ENCODE peak calls at places on chromosome 1, in nine cellular contexts. One of them, this sample, is unnamed.

GRCh38 chr1:33824971-33825370 is 38.9 kb upstream of the HMGB4 start:
- DNase-seq in NCI-H1436: no peak
- DNase-seq in uterus: no peak
- DNase-seq in endothelial cell: no peak
- DNase-seq in WTC11: no peak
- DNase-seq in CD8-positive, alpha-beta memory T cell: no peak
- DNase-seq in neuronal stem cell: no peak
- DNase-seq in neural crest cell: no peak
- DNase-seq in non-pigmented ciliary epithelial cell: no peak
- DNase-seq in this sample: no peak

GRCh38 chr1:94481473-94481933 is 60.1 kb downstream of the F3 start:
- DNase-seq in NCI-H1436: peak; percentile 60
- DNase-seq in uterus: peak; percentile 26
- DNase-seq in endothelial cell: peak; percentile 52
- DNase-seq in WTC11: peak; percentile 47
- DNase-seq in CD8-positive, alpha-beta memory T cell: peak; percentile 36
- DNase-seq in neuronal stem cell: peak; percentile 58
- DNase-seq in neural crest cell: peak; percentile 34
- DNase-seq in non-pigmented ciliary epithelial cell: peak; percentile 27
- DNase-seq in this sample: no peak

GRCh38 chr1:209132736-209133467 is 450.6 kb upstream of the CAMK1G start:
- DNase-seq in NCI-H1436: no peak
- DNase-seq in uterus: no peak
- DNase-seq in endothelial cell: no peak
- DNase-seq in WTC11: no peak
- DNase-seq in CD8-positive, alpha-beta memory T cell: no peak
- DNase-seq in neuronal stem cell: no peak
- DNase-seq in neural crest cell: no peak
- DNase-seq in non-pigmented ciliary epithelial cell: no peak
- DNase-seq in this sample: no peak

GRCh38 chr1:2226525-2227340 is 1.4 kb upstream of the SKI start:
- DNase-seq in NCI-H1436: no peak
- DNase-seq in uterus: peak; percentile 50
- DNase-seq in endothelial cell: no peak
- DNase-seq in WTC11: peak; percentile 53
- DNase-seq in CD8-positive, alpha-beta memory T cell: no peak
- DNase-seq in neuronal stem cell: no peak
- DNase-seq in neural crest cell: no peak
- DNase-seq in non-pigmented ciliary epithelial cell: no peak
- DNase-seq in this sample: peak; percentile 83

GRCh38 chr1:174969977-174970376 is 29.8 kb upstream of the CACYBP start:
- DNase-seq in NCI-H1436: no peak
- DNase-seq in uterus: no peak
- DNase-seq in endothelial cell: no peak
- DNase-seq in WTC11: no peak
- DNase-seq in CD8-positive, alpha-beta memory T cell: no peak
- DNase-seq in neuronal stem cell: no peak
- DNase-seq in neural crest cell: no peak
- DNase-seq in non-pigmented ciliary epithelial cell: peak; percentile 74
- DNase-seq in this sample: no peak

GRCh38 chr1:230854423-230854822 is 13.9 kb downstream of the C1orf198 start:
- DNase-seq in NCI-H1436: no peak
- DNase-seq in uterus: no peak
- DNase-seq in endothelial cell: no peak
- DNase-seq in WTC11: no peak
- DNase-seq in CD8-positive, alpha-beta memory T cell: no peak
- DNase-seq in neuronal stem cell: no peak
- DNase-seq in neural crest cell: no peak
- DNase-seq in non-pigmented ciliary epithelial cell: no peak
- DNase-seq in this sample: no peak

GRCh38 chr1:234684854-234685253 is 74.9 kb upstream of the IRF2BP2 start:
- DNase-seq in NCI-H1436: no peak
- DNase-seq in uterus: no peak
- DNase-seq in endothelial cell: no peak
- DNase-seq in WTC11: no peak
- DNase-seq in CD8-positive, alpha-beta memory T cell: no peak
- DNase-seq in neuronal stem cell: no peak
- DNase-seq in neural crest cell: no peak
- DNase-seq in non-pigmented ciliary epithelial cell: no peak
- DNase-seq in this sample: no peak

GRCh38 chr1:208047975-208048374 is 137.1 kb upstream of the CD34 start:
- DNase-seq in NCI-H1436: no peak
- DNase-seq in uterus: peak; percentile 77
- DNase-seq in endothelial cell: no peak
- DNase-seq in WTC11: no peak
- DNase-seq in CD8-positive, alpha-beta memory T cell: no peak
- DNase-seq in neuronal stem cell: no peak
- DNase-seq in neural crest cell: no peak
- DNase-seq in non-pigmented ciliary epithelial cell: no peak
- DNase-seq in this sample: no peak